ENCODE peak calls at places on chromosome 3, in eight cellular contexts. One of them, this sample, is unnamed.

GRCh38 chr3:114558271-114558670 is 264.4 kb downstream of the TIGIT start:
- DNase-seq in cardiac muscle cell: no peak
- DNase-seq in GM12864: no peak
- DNase-seq in psoas muscle: no peak
- DNase-seq in foreskin fibroblast: peak
- DNase-seq in dorsolateral prefrontal cortex: no peak
- DNase-seq in fibroblast of pulmonary artery: peak
- DNase-seq in uterus: no peak
- DNase-seq in this sample: no peak

GRCh38 chr3:126850370-126851085 is 132.4 kb upstream of the PLXNA1 start:
- DNase-seq in cardiac muscle cell: peak
- DNase-seq in GM12864: no peak
- DNase-seq in psoas muscle: no peak
- DNase-seq in foreskin fibroblast: peak
- DNase-seq in dorsolateral prefrontal cortex: no peak
- DNase-seq in fibroblast of pulmonary artery: peak
- DNase-seq in uterus: no peak
- DNase-seq in this sample: peak

GRCh38 chr3:128380719-128381118 is 86.0 kb downstream of the DNAJB8 start:
- DNase-seq in cardiac muscle cell: no peak
- DNase-seq in GM12864: no peak
- DNase-seq in psoas muscle: no peak
- DNase-seq in foreskin fibroblast: no peak
- DNase-seq in dorsolateral prefrontal cortex: no peak
- DNase-seq in fibroblast of pulmonary artery: no peak
- DNase-seq in uterus: no peak
- DNase-seq in this sample: no peak

GRCh38 chr3:31377045-31377642 is 155.6 kb upstream of the STT3B start:
- DNase-seq in cardiac muscle cell: no peak
- DNase-seq in GM12864: no peak
- DNase-seq in psoas muscle: no peak
- DNase-seq in foreskin fibroblast: peak
- DNase-seq in dorsolateral prefrontal cortex: no peak
- DNase-seq in fibroblast of pulmonary artery: peak
- DNase-seq in uterus: no peak
- DNase-seq in this sample: no peak

GRCh38 chr3:119235151-119235550 is 5.5 kb downstream of the B4GALT4 start:
- DNase-seq in cardiac muscle cell: no peak
- DNase-seq in GM12864: no peak
- DNase-seq in psoas muscle: no peak
- DNase-seq in foreskin fibroblast: peak
- DNase-seq in dorsolateral prefrontal cortex: no peak
- DNase-seq in fibroblast of pulmonary artery: peak
- DNase-seq in uterus: no peak
- DNase-seq in this sample: no peak

GRCh38 chr3:38000242-38000916 is 9.8 kb downstream of the VILL start:
- DNase-seq in cardiac muscle cell: no peak
- DNase-seq in GM12864: no peak
- DNase-seq in psoas muscle: no peak
- DNase-seq in foreskin fibroblast: no peak
- DNase-seq in dorsolateral prefrontal cortex: no peak
- DNase-seq in fibroblast of pulmonary artery: no peak
- DNase-seq in uterus: peak
- DNase-seq in this sample: no peak

GRCh38 chr3:173395412-173396181 is 1.9 kb upstream of the NLGN1 start:
- DNase-seq in cardiac muscle cell: peak
- DNase-seq in GM12864: no peak
- DNase-seq in psoas muscle: peak
- DNase-seq in foreskin fibroblast: peak
- DNase-seq in dorsolateral prefrontal cortex: peak
- DNase-seq in fibroblast of pulmonary artery: peak
- DNase-seq in uterus: peak
- DNase-seq in this sample: peak

GRCh38 chr3:172082269-172082668 is 42.9 kb downstream of the FNDC3B start:
- DNase-seq in cardiac muscle cell: no peak
- DNase-seq in GM12864: no peak
- DNase-seq in psoas muscle: peak
- DNase-seq in foreskin fibroblast: peak
- DNase-seq in dorsolateral prefrontal cortex: no peak
- DNase-seq in fibroblast of pulmonary artery: peak
- DNase-seq in uterus: peak
- DNase-seq in this sample: no peak

GRCh38 chr3:120928991-120929390 is 21.0 kb downstream of the STXBP5L start:
- DNase-seq in cardiac muscle cell: no peak
- DNase-seq in GM12864: no peak
- DNase-seq in psoas muscle: no peak
- DNase-seq in foreskin fibroblast: no peak
- DNase-seq in dorsolateral prefrontal cortex: no peak
- DNase-seq in fibroblast of pulmonary artery: peak
- DNase-seq in uterus: no peak
- DNase-seq in this sample: no peak

GRCh38 chr3:186487819-186488218 is 56.4 kb downstream of the CRYGS start:
- DNase-seq in cardiac muscle cell: peak
- DNase-seq in GM12864: no peak
- DNase-seq in psoas muscle: no peak
- DNase-seq in foreskin fibroblast: no peak
- DNase-seq in dorsolateral prefrontal cortex: no peak
- DNase-seq in fibroblast of pulmonary artery: no peak
- DNase-seq in uterus: no peak
- DNase-seq in this sample: no peak

GRCh38 chr3:27345493-27345892 is 23.7 kb downstream of the NEK10 start:
- DNase-seq in cardiac muscle cell: no peak
- DNase-seq in GM12864: no peak
- DNase-seq in psoas muscle: no peak
- DNase-seq in foreskin fibroblast: no peak
- DNase-seq in dorsolateral prefrontal cortex: no peak
- DNase-seq in fibroblast of pulmonary artery: no peak
- DNase-seq in uterus: no peak
- DNase-seq in this sample: no peak

GRCh38 chr3:120214161-120214560 is 70.9 kb downstream of the GPR156 start:
- DNase-seq in cardiac muscle cell: no peak
- DNase-seq in GM12864: no peak
- DNase-seq in psoas muscle: no peak
- DNase-seq in foreskin fibroblast: peak
- DNase-seq in dorsolateral prefrontal cortex: no peak
- DNase-seq in fibroblast of pulmonary artery: no peak
- DNase-seq in uterus: no peak
- DNase-seq in this sample: no peak

GRCh38 chr3:111608378-111608777 is 13.2 kb upstream of the ZBED2 start:
- DNase-seq in cardiac muscle cell: no peak
- DNase-seq in GM12864: no peak
- DNase-seq in psoas muscle: no peak
- DNase-seq in foreskin fibroblast: no peak
- DNase-seq in dorsolateral prefrontal cortex: no peak
- DNase-seq in fibroblast of pulmonary artery: no peak
- DNase-seq in uterus: no peak
- DNase-seq in this sample: no peak

GRCh38 chr3:188176476-188176875 is 22.5 kb downstream of the LPP start:
- DNase-seq in cardiac muscle cell: no peak
- DNase-seq in GM12864: no peak
- DNase-seq in psoas muscle: no peak
- DNase-seq in foreskin fibroblast: no peak
- DNase-seq in dorsolateral prefrontal cortex: no peak
- DNase-seq in fibroblast of pulmonary artery: no peak
- DNase-seq in uterus: no peak
- DNase-seq in this sample: no peak

GRCh38 chr3:167835953-167836352 is 100.4 kb downstream of the SERPINI1 start:
- DNase-seq in cardiac muscle cell: no peak
- DNase-seq in GM12864: no peak
- DNase-seq in psoas muscle: no peak
- DNase-seq in foreskin fibroblast: no peak
- DNase-seq in dorsolateral prefrontal cortex: no peak
- DNase-seq in fibroblast of pulmonary artery: no peak
- DNase-seq in uterus: no peak
- DNase-seq in this sample: no peak

GRCh38 chr3:5480190-5480589 is 292.7 kb downstream of the EDEM1 start:
- DNase-seq in cardiac muscle cell: no peak
- DNase-seq in GM12864: no peak
- DNase-seq in psoas muscle: no peak
- DNase-seq in foreskin fibroblast: no peak
- DNase-seq in dorsolateral prefrontal cortex: no peak
- DNase-seq in fibroblast of pulmonary artery: no peak
- DNase-seq in uterus: no peak
- DNase-seq in this sample: no peak

GRCh38 chr3:135471911-135472310 is 493.6 kb upstream of the PPP2R3A start:
- DNase-seq in cardiac muscle cell: no peak
- DNase-seq in GM12864: no peak
- DNase-seq in psoas muscle: no peak
- DNase-seq in foreskin fibroblast: no peak
- DNase-seq in dorsolateral prefrontal cortex: no peak
- DNase-seq in fibroblast of pulmonary artery: no peak
- DNase-seq in uterus: no peak
- DNase-seq in this sample: no peak

GRCh38 chr3:184371570-184372018 is 6.4 kb downstream of the THPO start:
- DNase-seq in cardiac muscle cell: peak
- DNase-seq in GM12864: peak
- DNase-seq in psoas muscle: peak
- DNase-seq in foreskin fibroblast: peak
- DNase-seq in dorsolateral prefrontal cortex: no peak
- DNase-seq in fibroblast of pulmonary artery: peak
- DNase-seq in uterus: peak
- DNase-seq in this sample: peak

GRCh38 chr3:55910543-55910942 is 423.4 kb upstream of the WNT5A start:
- DNase-seq in cardiac muscle cell: no peak
- DNase-seq in GM12864: no peak
- DNase-seq in psoas muscle: no peak
- DNase-seq in foreskin fibroblast: peak
- DNase-seq in dorsolateral prefrontal cortex: no peak
- DNase-seq in fibroblast of pulmonary artery: no peak
- DNase-seq in uterus: no peak
- DNase-seq in this sample: no peak

GRCh38 chr3:169836058-169836941 is 23.6 kb upstream of the LRRC34 start:
- DNase-seq in cardiac muscle cell: no peak
- DNase-seq in GM12864: peak
- DNase-seq in psoas muscle: no peak
- DNase-seq in foreskin fibroblast: peak
- DNase-seq in dorsolateral prefrontal cortex: no peak
- DNase-seq in fibroblast of pulmonary artery: peak
- DNase-seq in uterus: no peak
- DNase-seq in this sample: no peak

GRCh38 chr3:169836942-169837275 is 24.2 kb upstream of the LRRC34 start:
- DNase-seq in cardiac muscle cell: no peak
- DNase-seq in GM12864: no peak
- DNase-seq in psoas muscle: no peak
- DNase-seq in foreskin fibroblast: peak
- DNase-seq in dorsolateral prefrontal cortex: no peak
- DNase-seq in fibroblast of pulmonary artery: no peak
- DNase-seq in uterus: no peak
- DNase-seq in this sample: no peak

GRCh38 chr3:169841171-169841570 is 28.5 kb upstream of the LRRC34 start:
- DNase-seq in cardiac muscle cell: no peak
- DNase-seq in GM12864: no peak
- DNase-seq in psoas muscle: no peak
- DNase-seq in foreskin fibroblast: peak
- DNase-seq in dorsolateral prefrontal cortex: no peak
- DNase-seq in fibroblast of pulmonary artery: peak
- DNase-seq in uterus: no peak
- DNase-seq in this sample: no peak

GRCh38 chr3:169835533-169835932 is 22.8 kb upstream of the LRRC34 start:
- DNase-seq in cardiac muscle cell: no peak
- DNase-seq in GM12864: no peak
- DNase-seq in psoas muscle: no peak
- DNase-seq in foreskin fibroblast: peak
- DNase-seq in dorsolateral prefrontal cortex: no peak
- DNase-seq in fibroblast of pulmonary artery: no peak
- DNase-seq in uterus: no peak
- DNase-seq in this sample: no peak

DNA sequence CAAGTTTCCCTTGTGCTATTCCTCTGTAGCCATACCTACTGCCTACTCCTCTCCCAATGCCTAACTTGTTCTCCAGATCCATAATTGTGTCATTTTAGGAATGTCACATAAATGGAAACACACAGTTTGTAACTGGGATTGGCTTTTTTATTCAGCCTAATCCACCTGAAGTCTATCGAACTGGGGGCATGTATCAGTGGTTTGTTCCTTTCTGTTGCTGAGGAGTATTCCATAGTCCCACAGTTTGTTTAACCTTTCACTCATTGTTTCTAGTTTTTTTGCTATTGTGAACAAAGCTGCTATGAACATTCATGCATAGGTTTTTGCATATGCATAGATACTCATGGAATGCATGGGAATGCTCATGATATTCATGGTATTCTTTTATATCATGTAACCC is 25.8 kb upstream of the LRRC34 start:
- DNase-seq in cardiac muscle cell: no peak
- DNase-seq in GM12864: no peak
- DNase-seq in psoas muscle: no peak
- DNase-seq in foreskin fibroblast: no peak
- DNase-seq in dorsolateral prefrontal cortex: no peak
- DNase-seq in fibroblast of pulmonary artery: no peak
- DNase-seq in uterus: no peak
- DNase-seq in this sample: no peak
- TF ChIP-seq CTCF in cardiac muscle cell: no peak
- TF ChIP-seq CTCF in GM12864: no peak
- TF ChIP-seq CTCF in psoas muscle: no peak
- TF ChIP-seq CTCF in foreskin fibroblast: no peak
- TF ChIP-seq CTCF in dorsolateral prefrontal cortex: no peak
- TF ChIP-seq CTCF in fibroblast of pulmonary artery: no peak
- TF ChIP-seq CTCF in uterus: no peak
- TF ChIP-seq CTCF in this sample: no peak

DNA sequence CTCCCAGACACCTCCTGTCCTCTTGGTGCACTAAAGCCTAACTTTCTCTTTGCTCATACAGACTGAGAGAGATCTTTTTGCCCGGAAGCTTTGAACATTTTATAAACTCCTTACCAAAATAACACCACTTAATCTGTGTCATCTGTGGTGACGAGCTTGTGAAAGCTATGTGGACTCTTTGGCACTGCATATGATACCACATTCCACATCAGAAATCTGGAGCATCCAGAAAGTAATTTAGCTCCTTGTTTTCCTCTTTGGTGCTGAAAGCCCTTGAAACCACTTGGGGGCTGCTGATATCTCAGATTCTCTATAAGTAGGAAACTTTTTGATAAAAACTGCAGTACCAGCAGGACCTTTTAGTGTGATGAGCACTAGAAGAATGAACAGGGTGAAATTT is 128.3 kb downstream of the ALCAM start:
- DNase-seq in cardiac muscle cell: peak
- DNase-seq in GM12864: no peak
- DNase-seq in psoas muscle: no peak
- DNase-seq in foreskin fibroblast: peak
- DNase-seq in dorsolateral prefrontal cortex: no peak
- DNase-seq in fibroblast of pulmonary artery: peak
- DNase-seq in uterus: no peak
- DNase-seq in this sample: no peak
- TF ChIP-seq CTCF in cardiac muscle cell: no peak
- TF ChIP-seq CTCF in GM12864: no peak
- TF ChIP-seq CTCF in psoas muscle: no peak
- TF ChIP-seq CTCF in foreskin fibroblast: no peak
- TF ChIP-seq CTCF in dorsolateral prefrontal cortex: no peak
- TF ChIP-seq CTCF in fibroblast of pulmonary artery: no peak
- TF ChIP-seq CTCF in uterus: no peak
- TF ChIP-seq CTCF in this sample: no peak

GRCh38 chr3:79846148-79846933 is 78.5 kb upstream of the ROBO1 start:
- DNase-seq in cardiac muscle cell: peak
- DNase-seq in GM12864: no peak
- DNase-seq in psoas muscle: no peak
- DNase-seq in foreskin fibroblast: no peak
- DNase-seq in dorsolateral prefrontal cortex: no peak
- DNase-seq in fibroblast of pulmonary artery: no peak
- DNase-seq in uterus: no peak
- DNase-seq in this sample: no peak
- TF ChIP-seq CTCF in cardiac muscle cell: peak
- TF ChIP-seq CTCF in GM12864: peak
- TF ChIP-seq CTCF in psoas muscle: peak
- TF ChIP-seq CTCF in foreskin fibroblast: no peak
- TF ChIP-seq CTCF in dorsolateral prefrontal cortex: no peak
- TF ChIP-seq CTCF in fibroblast of pulmonary artery: peak
- TF ChIP-seq CTCF in uterus: no peak
- TF ChIP-seq CTCF in this sample: peak

GRCh38 chr3:86245360-86245759 is 745.6 kb downstream of the VGLL3 start:
- DNase-seq in cardiac muscle cell: peak
- DNase-seq in GM12864: no peak
- DNase-seq in psoas muscle: no peak
- DNase-seq in foreskin fibroblast: no peak
- DNase-seq in dorsolateral prefrontal cortex: no peak
- DNase-seq in fibroblast of pulmonary artery: no peak
- DNase-seq in uterus: no peak
- DNase-seq in this sample: no peak
- TF ChIP-seq CTCF in cardiac muscle cell: no peak
- TF ChIP-seq CTCF in GM12864: no peak
- TF ChIP-seq CTCF in psoas muscle: no peak
- TF ChIP-seq CTCF in foreskin fibroblast: no peak
- TF ChIP-seq CTCF in dorsolateral prefrontal cortex: peak
- TF ChIP-seq CTCF in fibroblast of pulmonary artery: no peak
- TF ChIP-seq CTCF in uterus: no peak
- TF ChIP-seq CTCF in this sample: peak

This sample was measured in heart right ventricle.